ENCODE peak calls at places on chromosomes 13 and 19, in six cellular contexts. F, H, B, N, W and K are unnamed samples.

GRCh38 chr13:40539954-40540706 is 126.3 kb downstream of the FOXO1 start:
- DNase-seq in F (peak), H (no peak), B (no peak), N (no peak), W (no peak), K (peak)

GRCh38 chr13:95181586-95181985 is 119.7 kb downstream of the ABCC4 start:
- DNase-seq in F (no peak), H (no peak), B (no peak), N (no peak), W (no peak), K (no peak)

GRCh38 chr13:97285221-97285955 is 63.3 kb downstream of the MBNL2 start:
- DNase-seq in F (no peak), H (no peak), B (no peak), N (no peak), W (peak), K (no peak)

GRCh38 chr13:32902898-32903297 is 113.3 kb upstream of the KL start:
- DNase-seq in F (no peak), H (no peak), B (no peak), N (peak), W (no peak), K (no peak)

GRCh38 chr13:54226866-54227265 is 1198.3 kb downstream of the OLFM4 start:
- DNase-seq in F (no peak), H (no peak), B (no peak), N (no peak), W (no peak), K (peak)

GRCh38 chr19:4568884-4569283 is 9.4 kb upstream of the SEMA6B start:
- DNase-seq in F (no peak), H (no peak), B (no peak), N (no peak), W (no peak), K (no peak)

GRCh38 chr19:6736169-6736916 is 1.0 kb downstream of the GPR108 start:
- DNase-seq in F (peak), H (peak), B (peak), N (peak), W (peak), K (peak)

GRCh38 chr13:72782717-72783116 is 784 bp downstream of the PIBF1 start:
- DNase-seq in F (no peak), H (peak), B (no peak), N (no peak), W (peak), K (peak)

GRCh38 chr13:111975539-111976473 is 91.1 kb upstream of the SOX1 start:
- DNase-seq in F (no peak), H (no peak), B (no peak), N (no peak), W (no peak), K (no peak)

GRCh38 chr19:12806242-12807131 is at the start of gene RNASEH2A:
- DNase-seq in F (peak), H (peak), B (peak), N (peak), W (peak), K (peak)

GRCh38 chr13:80665792-80666333 is 324.9 kb upstream of the SPRY2 start:
- DNase-seq in F (no peak), H (no peak), B (no peak), N (no peak), W (no peak), K (no peak)

GRCh38 chr19:55406869-55407624 is 541 bp downstream of the UBE2S start:
- DNase-seq in F (no peak), H (peak), B (no peak), N (no peak), W (peak), K (no peak)

GRCh38 chr13:28137556-28137955 is 789 bp upstream of the PAN3 start:
- DNase-seq in F (no peak), H (no peak), B (no peak), N (no peak), W (no peak), K (no peak)

GRCh38 chr19:16232127-16232526 is 34.4 kb downstream of the AP1M1 start:
- DNase-seq in F (no peak), H (no peak), B (no peak), N (no peak), W (no peak), K (no peak)

GRCh38 chr13:62906896-62907295 is 1491.2 kb upstream of the PCDH20 start:
- DNase-seq in F (no peak), H (no peak), B (no peak), N (no peak), W (no peak), K (no peak)

GRCh38 chr13:33744589-33745369 is 73.2 kb upstream of the RFC3 start:
- DNase-seq in F (no peak), H (no peak), B (no peak), N (no peak), W (peak), K (no peak)

GRCh38 chr19:9065457-9066014 is 21.3 kb upstream of the OR1M1 start:
- DNase-seq in F (no peak), H (no peak), B (no peak), N (no peak), W (peak), K (no peak)

GRCh38 chr19:41563847-41564514 is 12.0 kb upstream of the CEACAM21 start:
- DNase-seq in F (no peak), H (no peak), B (no peak), N (no peak), W (no peak), K (no peak)

GRCh38 chr13:109787135-109787954 is 962 bp upstream of the IRS2 start:
- DNase-seq in F (no peak), H (peak), B (no peak), N (peak), W (peak), K (peak)

GRCh38 chr19:29687897-29688728 is 22.9 kb downstream of the PLEKHF1 start:
- DNase-seq in F (peak), H (no peak), B (no peak), N (no peak), W (no peak), K (peak)

GRCh38 chr13:28204690-28205443 is 66.5 kb downstream of the PAN3 start:
- DNase-seq in F (no peak), H (peak), B (no peak), N (no peak), W (no peak), K (no peak)

GRCh38 chr13:54486421-54487166 is 1458.0 kb downstream of the OLFM4 start:
- DNase-seq in F (no peak), H (no peak), B (no peak), N (no peak), W (peak), K (no peak)

GRCh38 chr19:40681039-40681438 is 9.4 kb downstream of the NUMBL start:
- DNase-seq in F (no peak), H (no peak), B (no peak), N (no peak), W (no peak), K (no peak)

GRCh38 chr13:30307194-30307965 is at the start of gene KATNAL1:
- DNase-seq in F (no peak), H (peak), B (peak), N (peak), W (peak), K (peak)

GRCh38 chr19:53908106-53908932 is 759 bp upstream of the CACNG7 start:
- DNase-seq in F (no peak), H (peak), B (no peak), N (peak), W (peak), K (no peak)

GRCh38 chr13:19910336-19911072 is 47.1 kb upstream of the ZMYM5 start:
- DNase-seq in F (peak), H (no peak), B (no peak), N (no peak), W (no peak), K (peak)